ENCODE peak calls at places on chromosomes 1 and 21, in seven cellular contexts. E is memory B cell; L is NCI-H2029; Z is activated CD4-positive, alpha-beta T cell treated with anti-CD3 and anti-CD28 coated beads, Interleukin-2, amount 50 U/mL, for 1 hour; R is omental fat pad; Q is progenitor cell of endocrine pancreas; F is GM12865. T is an unnamed sample.

GRCh38 chr1:222889445-222889844 is 74.6 kb downstream of the DISP1 start:
- DNase-seq in E (no peak), L (no peak), Z (no peak), R (no peak), Q (no peak), F (no peak), T (no peak)

GRCh38 chr1:26907071-26907922 is 6.5 kb downstream of the NR0B2 start:
- DNase-seq in E (no peak), L (no peak), Z (no peak), R (no peak), Q (no peak), F (no peak), T (no peak)

GRCh38 chr1:33030575-33030974 is 6.1 kb downstream of the AK2 start:
- DNase-seq in E (no peak), L (no peak), Z (no peak), R (no peak), Q (no peak), F (no peak), T (no peak)

GRCh38 chr1:9198538-9199361 is 35.8 kb upstream of the H6PD start:
- DNase-seq in E (no peak), L (no peak), Z (no peak), R (no peak), Q (peak; percentile 38), F (no peak), T (peak; percentile 64)

GRCh38 chr1:11797525-11798216 is 8.1 kb downstream of the MTHFR start:
- DNase-seq in E (no peak), L (no peak), Z (no peak), R (no peak), Q (no peak), F (no peak), T (no peak)

GRCh38 chr1:109457819-109458218 is 8.5 kb upstream of the SYPL2 start:
- DNase-seq in E (no peak), L (no peak), Z (no peak), R (no peak), Q (no peak), F (no peak), T (no peak)

GRCh38 chr1:48790397-48790796 is 13.7 kb upstream of the BEND5 start:
- DNase-seq in E (no peak), L (no peak), Z (no peak), R (no peak), Q (no peak), F (peak; percentile 56), T (no peak)

GRCh38 chr1:184556665-184557064 is 169.8 kb downstream of the C1orf21 start:
- DNase-seq in E (no peak), L (no peak), Z (no peak), R (no peak), Q (no peak), F (no peak), T (no peak)

GRCh38 chr21:45403133-45403824 is 1.7 kb upstream of the COL18A1 start:
- DNase-seq in E (no peak), L (no peak), Z (no peak), R (no peak), Q (no peak), F (no peak), T (no peak)

GRCh38 chr1:53572802-53573148 is 113.6 kb downstream of the DMRTB1 start:
- DNase-seq in E (no peak), L (no peak), Z (no peak), R (no peak), Q (no peak), F (no peak), T (no peak)

GRCh38 chr1:207644479-207644851 is 468 bp upstream of the CR1L start:
- DNase-seq in E (no peak), L (no peak), Z (no peak), R (no peak), Q (no peak), F (no peak), T (no peak)

GRCh38 chr1:99407018-99407417 is 142.7 kb downstream of the PLPPR4 start:
- DNase-seq in E (no peak), L (no peak), Z (no peak), R (no peak), Q (no peak), F (no peak), T (no peak)

GRCh38 chr1:4489486-4489885 is 164.9 kb upstream of the AJAP1 start:
- DNase-seq in E (no peak), L (no peak), Z (no peak), R (no peak), Q (no peak), F (no peak), T (no peak)

GRCh38 chr1:46202975-46203737 is at the start of gene LURAP1:
- DNase-seq in E (peak; percentile 14), L (peak; percentile 42), Z (peak; percentile 23), R (no peak), Q (no peak), F (peak; percentile 28), T (peak; percentile 56)

GRCh38 chr1:219582310-219582709 is 30.6 kb downstream of the ZC3H11B start:
- DNase-seq in E (no peak), L (no peak), Z (no peak), R (no peak), Q (no peak), F (peak; percentile 48), T (no peak)

GRCh38 chr1:65256860-65257719 is 52.3 kb upstream of the DNAJC6 start:
- DNase-seq in E (no peak), L (no peak), Z (no peak), R (no peak), Q (no peak), F (no peak), T (no peak)

GRCh38 chr1:93446837-93447451 is 974 bp upstream of the FNBP1L start:
- DNase-seq in E (no peak), L (peak; percentile 90), Z (no peak), R (peak; percentile 33), Q (no peak), F (no peak), T (no peak)

GRCh38 chr21:42466700-42467612 is 29.1 kb downstream of the RSPH1 start:
- DNase-seq in E (no peak), L (no peak), Z (no peak), R (no peak), Q (no peak), F (peak; percentile 86), T (no peak)

GRCh38 chr1:150567717-150568561 is 11.5 kb downstream of the MCL1 start:
- DNase-seq in E (no peak), L (peak; percentile 50), Z (no peak), R (no peak), Q (peak; percentile 66), F (peak; percentile 88), T (peak; percentile 83)

GRCh38 chr1:173878251-173878650 is 10.1 kb downstream of the ZBTB37 start:
- DNase-seq in E (no peak), L (no peak), Z (no peak), R (no peak), Q (no peak), F (no peak), T (no peak)

GRCh38 chr1:29674625-29675326 is 438.5 kb downstream of the PTPRU start:
- DNase-seq in E (no peak), L (no peak), Z (no peak), R (no peak), Q (no peak), F (no peak), T (no peak)

GRCh38 chr1:57163789-57164188 is 198.0 kb upstream of the C8B start:
- DNase-seq in E (no peak), L (no peak), Z (no peak), R (no peak), Q (no peak), F (no peak), T (no peak)

GRCh38 chr1:117534995-117535467 is 70.8 kb upstream of the TENT5C start:
- DNase-seq in E (peak; percentile 76), L (peak; percentile 55), Z (peak; percentile 16), R (no peak), Q (peak; percentile 25), F (peak; percentile 84), T (peak; percentile 53)

GRCh38 chr1:160993544-160993943 is 27.4 kb downstream of the F11R start:
- DNase-seq in E (no peak), L (no peak), Z (no peak), R (no peak), Q (no peak), F (peak; percentile 29), T (no peak)